ENCODE peak calls at places on chromosomes 12 and 14, in four cellular contexts. L is thyroid gland, S is testis, C is A549. U is an unnamed sample.

GRCh38 chr12:103144278-103144677 is 186.8 kb downstream of the ASCL1 start:
- DNase-seq in L (no peak), S (no peak), C (no peak), U (no peak)

GRCh38 chr14:90760591-90761316 is 55.5 kb downstream of the TTC7B start:
- DNase-seq in L (no peak), C (peak), S (no peak), U (no peak)

GRCh38 chr12:53502331-53502730 is 1.2 kb downstream of the TARBP2 start:
- DNase-seq in L (no peak), S (peak), C (no peak), U (no peak)

GRCh38 chr12:11576104-11576503 is 73.4 kb upstream of the ETV6 start:
- DNase-seq in C (no peak), S (no peak), L (no peak), U (no peak)

GRCh38 chr12:114812858-114813761 is 129.1 kb upstream of the TBX3 start:
- DNase-seq in L (peak), S (no peak), C (peak), U (no peak)

GRCh38 chr14:21612324-21612723 is 22.4 kb downstream of the OR10G2 start:
- DNase-seq in C (no peak), S (no peak), L (no peak), U (no peak)

GRCh38 chr12:27198036-27198435 is 46.0 kb upstream of the STK38L start:
- DNase-seq in S (no peak), L (peak), C (no peak), U (no peak)

GRCh38 chr12:67222302-67222701 is 46.9 kb upstream of the CAND1 start:
- DNase-seq in C (no peak), S (peak), L (no peak), U (no peak)

GRCh38 chr12:1811281-1811947 is 9.0 kb upstream of the LRTM2 start:
- DNase-seq in S (no peak), L (no peak), C (no peak), U (no peak)

GRCh38 chr14:23377873-23378563 is 1.2 kb downstream of the CMTM5 start:
- DNase-seq in L (no peak), S (no peak), C (no peak), U (no peak)

GRCh38 chr12:68067762-68068376 is 78.6 kb downstream of the IFNG-AS1 start:
- DNase-seq in C (peak), L (no peak), S (no peak), U (no peak)

GRCh38 chr14:72616294-72616693 is 277.6 kb downstream of the DPF3 start:
- DNase-seq in L (no peak), C (no peak), S (peak), U (no peak)

GRCh38 chr12:67669925-67670631 is 21.5 kb downstream of the DYRK2 start:
- DNase-seq in C (no peak), S (no peak), L (no peak), U (no peak)

GRCh38 chr12:15880721-15881120 is 1.5 kb upstream of the STRAP start:
- DNase-seq in L (no peak), C (no peak), S (no peak), U (no peak)

GRCh38 chr14:76697246-76697645 is 64.0 kb upstream of the VASH1 start:
- DNase-seq in C (no peak), L (no peak), S (peak), U (no peak)

GRCh38 chr14:97120204-97121120 is 323.3 kb downstream of the VRK1 start:
- DNase-seq in C (no peak), L (peak), S (no peak), U (no peak)

GRCh38 chr14:68229423-68229831 is 409.8 kb downstream of the RAD51B start:
- DNase-seq in S (no peak), C (no peak), L (no peak), U (no peak)

GRCh38 chr12:56565510-56566101 is 44.0 kb downstream of the RBMS2 start:
- DNase-seq in L (peak), C (peak), S (peak), U (peak)

GRCh38 chr12:132561784-132562156 is 48.6 kb downstream of the LRCOL1 start:
- DNase-seq in C (peak), S (no peak), L (no peak), U (no peak)
- TF ChIP-seq POLR2A in C (no peak), S (no peak), L (no peak), U (no peak)

DNA sequence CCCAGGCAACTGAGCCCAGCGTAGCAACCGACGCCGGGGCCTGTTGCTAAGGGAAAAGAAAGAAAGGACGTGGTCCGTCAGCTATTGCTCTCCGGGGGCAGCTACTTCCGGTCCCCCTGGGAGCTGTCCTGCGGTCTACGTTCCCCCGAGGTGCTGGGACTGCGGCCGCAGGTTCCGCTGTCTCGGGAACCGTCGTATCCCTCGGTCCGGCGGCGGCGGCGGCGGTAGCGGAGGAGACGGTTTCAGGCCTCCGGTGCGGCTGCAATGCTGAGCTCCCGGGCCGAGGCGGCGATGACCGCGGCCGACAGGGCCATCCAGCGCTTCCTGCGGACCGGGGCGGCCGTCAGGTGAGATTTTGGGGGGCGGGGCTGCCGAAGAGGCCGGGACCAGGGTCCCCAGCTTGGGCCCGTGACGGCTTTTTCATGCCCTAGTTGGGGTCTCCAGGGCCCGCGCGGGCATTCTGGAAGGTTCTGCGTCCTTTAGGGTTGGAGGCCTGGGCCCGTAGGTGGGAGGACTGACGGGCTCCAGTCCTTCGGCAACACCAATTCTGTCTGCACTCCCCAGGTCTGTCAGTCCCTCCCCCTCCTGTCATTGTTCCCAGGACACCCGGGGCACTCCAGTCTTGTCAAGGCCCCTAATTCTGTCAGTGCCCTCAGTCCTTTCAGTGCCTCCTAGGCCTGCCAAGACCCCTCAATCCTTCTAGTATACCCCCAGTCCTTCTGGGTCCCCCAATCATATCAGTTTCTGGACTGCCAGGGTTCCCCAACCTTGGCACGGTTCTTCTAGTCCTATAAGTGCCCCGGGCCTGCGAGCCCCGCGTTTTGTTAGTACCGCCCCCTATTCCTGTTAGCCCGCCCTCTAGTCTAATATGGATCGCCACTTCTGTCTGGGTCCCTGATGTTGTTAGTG is at the start of gene USP30:
- DNase-seq in S (peak), L (peak), C (peak), U (peak)
- TF ChIP-seq POLR2A in S (no peak), L (no peak), C (no peak), U (peak)

DNA sequence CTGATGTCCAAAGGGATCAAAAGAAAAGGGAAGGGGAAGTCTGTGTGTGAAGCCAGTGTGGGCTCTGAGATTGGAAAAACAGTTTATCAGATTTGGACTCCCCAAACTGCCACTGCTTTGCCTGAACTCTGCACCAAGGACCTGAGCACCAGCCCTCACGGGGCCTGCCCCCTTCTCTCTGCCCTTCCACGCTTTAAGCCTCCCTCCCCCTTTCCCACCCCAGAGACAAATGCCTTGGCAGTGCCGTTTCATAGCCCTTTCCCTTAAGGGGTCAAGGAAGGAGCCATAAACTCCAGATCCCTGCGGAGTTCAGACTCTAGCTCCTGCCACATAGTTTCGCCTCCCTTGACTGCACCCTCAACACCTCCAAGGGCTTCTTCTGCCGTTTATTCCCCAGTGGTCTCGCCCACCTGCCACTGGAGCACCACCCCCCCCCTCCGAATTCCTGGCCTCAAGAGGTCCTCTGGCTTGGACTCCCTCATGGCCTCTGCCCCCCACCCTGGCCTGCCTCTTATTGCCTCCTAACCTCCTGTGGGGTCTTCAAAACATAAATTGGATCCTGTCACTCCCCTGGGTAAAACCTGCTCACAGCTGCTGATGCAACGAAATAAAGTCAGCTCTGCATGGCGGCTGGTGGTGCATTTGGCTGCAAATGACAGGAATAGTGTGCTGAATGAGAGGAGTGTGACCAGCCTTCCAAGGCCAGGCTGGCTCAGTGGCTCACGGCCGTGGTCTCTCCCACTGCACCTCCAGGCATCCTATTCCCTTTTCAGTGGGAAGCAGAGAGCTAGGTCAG is 18.8 kb downstream of the SLC25A29 start:
- DNase-seq in L (peak), S (no peak), C (no peak), U (peak)
- TF ChIP-seq POLR2A in L (no peak), S (no peak), C (no peak), U (peak)

GRCh38 chr14:49999216-49999761 is 106.4 kb downstream of the ARF6 start:
- DNase-seq in L (peak), S (peak), C (peak), U (peak)
- TF ChIP-seq POLR2A in L (no peak), S (no peak), C (no peak), U (peak)

GRCh38 chr14:104985675-104986486 is at the start of gene CLBA1:
- DNase-seq in L (peak), C (peak), S (peak), U (peak)
- TF ChIP-seq POLR2A in L (no peak), C (peak), S (no peak), U (no peak)

GRCh38 chr12:116293687-116294463 is 16.4 kb upstream of the MED13L start:
- DNase-seq in S (no peak), C (no peak), L (no peak), U (no peak)
- TF ChIP-seq POLR2A in S (no peak), C (no peak), L (no peak), U (no peak)